ENCODE peak calls at places on chromosomes 1 and 21, in four cellular contexts. M, O, F and J are unnamed samples.

GRCh38 chr1:45340816-45341215 is 576 bp upstream of the MUTYH start:
- DNase-seq in F (no peak), M (peak), O (peak), J (peak)

GRCh38 chr1:3981746-3982505 is 81.9 kb upstream of the C1orf174 start:
- DNase-seq in O (no peak), M (no peak), F (no peak), J (peak)

GRCh38 chr1:89672489-89673183 is 39.7 kb downstream of the LRRC8C start:
- DNase-seq in M (no peak), O (peak), F (no peak), J (no peak)

GRCh38 chr1:36222481-36223372 is 1.5 kb upstream of the THRAP3 start:
- DNase-seq in O (no peak), F (no peak), M (peak), J (no peak)

GRCh38 chr1:205438213-205439158 is 16.6 kb upstream of the LEMD1 start:
- DNase-seq in O (peak), M (no peak), F (peak), J (peak)

GRCh38 chr1:15236226-15237145 is 10.5 kb upstream of the FHAD1 start:
- DNase-seq in O (no peak), F (no peak), M (no peak), J (no peak)

GRCh38 chr1:218525451-218526197 is 180.5 kb downstream of the TGFB2 start:
- DNase-seq in F (no peak), O (no peak), M (no peak), J (no peak)

GRCh38 chr1:29452463-29453230 is 216.3 kb downstream of the PTPRU start:
- DNase-seq in O (no peak), M (no peak), F (no peak), J (peak)

GRCh38 chr1:151058682-151059341 is 610 bp downstream of the CDC42SE1 start:
- DNase-seq in F (peak), M (no peak), O (peak), J (peak)

GRCh38 chr1:58922302-58923089 is 138.6 kb upstream of the JUN start:
- DNase-seq in M (peak), F (peak), O (peak), J (no peak)

GRCh38 chr1:28927442-28928305 is 13.3 kb downstream of the EPB41 start:
- DNase-seq in F (no peak), M (peak), O (peak), J (peak)

GRCh38 chr21:40707271-40707670 is 139.7 kb downstream of the DSCAM start:
- DNase-seq in M (no peak), O (no peak), F (no peak), J (no peak)

GRCh38 chr1:21783679-21784603 is 992 bp upstream of the USP48 start:
- DNase-seq in M (no peak), F (peak), O (peak), J (peak)

GRCh38 chr1:244361764-244362473 is 89.8 kb downstream of the ADSS2 start:
- DNase-seq in M (no peak), F (no peak), O (peak), J (peak)

GRCh38 chr1:201491896-201492511 is 14.9 kb downstream of the CSRP1 start:
- DNase-seq in M (no peak), F (no peak), O (peak), J (no peak)

GRCh38 chr1:50474859-50475809 is 51.9 kb upstream of the DMRTA2 start:
- DNase-seq in F (no peak), M (no peak), O (peak), J (peak)

GRCh38 chr1:156648951-156649350 is 7.0 kb downstream of the BCAN start:
- DNase-seq in O (no peak), M (no peak), F (peak), J (peak)